ENCODE peak calls at places on chromosomes 5 and 9, in seven cellular contexts. One of them, this sample, is unnamed.

GRCh38 chr9:116423149-116423548 is 264.0 kb upstream of the TRIM32 start:
- DNase-seq in H4: no peak
- DNase-seq in skeletal muscle cell: no peak
- DNase-seq in activated CD4-positive, alpha-beta T cell treated with anti-CD3 and anti-CD28 coated beads for 1 hour: no peak
- DNase-seq in fibroblast of mammary gland: no peak
- DNase-seq in GM10248: no peak
- DNase-seq in trophoblast cell: no peak
- DNase-seq in this sample: no peak

GRCh38 chr5:77428526-77428925 is 63.6 kb downstream of the WDR41 start:
- DNase-seq in trophoblast cell: no peak
- DNase-seq in activated CD4-positive, alpha-beta T cell treated with anti-CD3 and anti-CD28 coated beads for 1 hour: no peak
- DNase-seq in GM10248: no peak
- DNase-seq in skeletal muscle cell: no peak
- DNase-seq in H4: no peak
- DNase-seq in fibroblast of mammary gland: no peak
- DNase-seq in this sample: no peak

GRCh38 chr9:4508246-4508906 is 18.1 kb downstream of the SLC1A1 start:
- DNase-seq in activated CD4-positive, alpha-beta T cell treated with anti-CD3 and anti-CD28 coated beads for 1 hour: no peak
- DNase-seq in H4: no peak
- DNase-seq in trophoblast cell: peak
- DNase-seq in GM10248: no peak
- DNase-seq in skeletal muscle cell: no peak
- DNase-seq in fibroblast of mammary gland: peak
- DNase-seq in this sample: no peak

GRCh38 chr9:36748322-36748899 is 175.7 kb downstream of the MELK start:
- DNase-seq in fibroblast of mammary gland: peak
- DNase-seq in GM10248: peak
- DNase-seq in H4: peak
- DNase-seq in activated CD4-positive, alpha-beta T cell treated with anti-CD3 and anti-CD28 coated beads for 1 hour: no peak
- DNase-seq in trophoblast cell: peak
- DNase-seq in skeletal muscle cell: no peak
- DNase-seq in this sample: peak

GRCh38 chr9:119639287-119639955 is 270.2 kb upstream of the BRINP1 start:
- DNase-seq in trophoblast cell: no peak
- DNase-seq in GM10248: no peak
- DNase-seq in H4: no peak
- DNase-seq in skeletal muscle cell: no peak
- DNase-seq in fibroblast of mammary gland: peak
- DNase-seq in activated CD4-positive, alpha-beta T cell treated with anti-CD3 and anti-CD28 coated beads for 1 hour: no peak
- DNase-seq in this sample: no peak

GRCh38 chr5:172531704-172532026 is 77.3 kb upstream of the SH3PXD2B start:
- DNase-seq in skeletal muscle cell: no peak
- DNase-seq in activated CD4-positive, alpha-beta T cell treated with anti-CD3 and anti-CD28 coated beads for 1 hour: no peak
- DNase-seq in trophoblast cell: no peak
- DNase-seq in GM10248: peak
- DNase-seq in H4: no peak
- DNase-seq in fibroblast of mammary gland: no peak
- DNase-seq in this sample: no peak

GRCh38 chr5:135433626-135434426 is 13.3 kb downstream of the DCANP1 start:
- DNase-seq in H4: no peak
- DNase-seq in skeletal muscle cell: peak
- DNase-seq in activated CD4-positive, alpha-beta T cell treated with anti-CD3 and anti-CD28 coated beads for 1 hour: no peak
- DNase-seq in trophoblast cell: no peak
- DNase-seq in fibroblast of mammary gland: peak
- DNase-seq in GM10248: no peak
- DNase-seq in this sample: no peak

GRCh38 chr5:15695171-15695676 is 195.2 kb downstream of the FBXL7 start:
- DNase-seq in H4: no peak
- DNase-seq in activated CD4-positive, alpha-beta T cell treated with anti-CD3 and anti-CD28 coated beads for 1 hour: no peak
- DNase-seq in fibroblast of mammary gland: peak
- DNase-seq in GM10248: no peak
- DNase-seq in skeletal muscle cell: no peak
- DNase-seq in trophoblast cell: no peak
- DNase-seq in this sample: no peak

GRCh38 chr5:73280821-73281746 is 108.1 kb downstream of the TMEM174 start:
- DNase-seq in skeletal muscle cell: peak
- DNase-seq in activated CD4-positive, alpha-beta T cell treated with anti-CD3 and anti-CD28 coated beads for 1 hour: no peak
- DNase-seq in fibroblast of mammary gland: peak
- DNase-seq in H4: peak
- DNase-seq in GM10248: no peak
- DNase-seq in trophoblast cell: no peak
- DNase-seq in this sample: no peak

GRCh38 chr5:145236966-145237365 is 598.2 kb downstream of the PRELID2 start:
- DNase-seq in skeletal muscle cell: no peak
- DNase-seq in activated CD4-positive, alpha-beta T cell treated with anti-CD3 and anti-CD28 coated beads for 1 hour: no peak
- DNase-seq in trophoblast cell: no peak
- DNase-seq in fibroblast of mammary gland: no peak
- DNase-seq in H4: no peak
- DNase-seq in GM10248: no peak
- DNase-seq in this sample: no peak

This sample was measured in GM20000.